ENCODE peak calls at places on chromosomes 16 and 17, in six cellular contexts. N, Y, X, H, E and A are unnamed samples.

GRCh38 chr16:86984975-86985655 is 332.1 kb downstream of the C16orf95 start:
- DNase-seq in N (no peak), Y (no peak), X (no peak), H (peak; percentile 46), E (no peak), A (no peak)

GRCh38 chr17:17723354-17724261 is 42.4 kb downstream of the RAI1 start:
- DNase-seq in N (peak; percentile 61), Y (no peak), X (no peak), H (peak; percentile 92), E (peak; percentile 92), A (peak; percentile 89)

GRCh38 chr17:53032861-53033271 is 789.9 kb upstream of the KIF2B start:
- DNase-seq in N (peak; percentile 88), Y (peak; percentile 53), X (peak; percentile 50), H (peak; percentile 2), E (peak; percentile 12), A (peak; percentile 5)

GRCh38 chr17:75418523-75419050 is 13.1 kb upstream of the GRB2 start:
- DNase-seq in N (no peak), Y (no peak), X (no peak), H (no peak), E (no peak), A (no peak)

GRCh38 chr17:29642171-29642611 is 19.5 kb upstream of the CORO6 start:
- DNase-seq in N (peak; percentile 43), Y (no peak), X (no peak), H (no peak), E (no peak), A (no peak)

GRCh38 chr17:2854662-2855061 is 58.4 kb downstream of the RAP1GAP2 start:
- DNase-seq in N (no peak), Y (no peak), X (peak; percentile 11), H (peak; percentile 11), E (no peak), A (no peak)

GRCh38 chr16:4460936-4461249 is 13.5 kb downstream of the NMRAL1 start:
- DNase-seq in N (no peak), Y (no peak), X (no peak), H (no peak), E (no peak), A (no peak)

GRCh38 chr17:39736319-39737165 is 1.2 kb upstream of the GRB7 start:
- DNase-seq in N (no peak), Y (no peak), X (peak; percentile 17), H (no peak), E (no peak), A (no peak)

GRCh38 chr16:23962001-23962400 is 126.2 kb downstream of the PRKCB start:
- DNase-seq in N (no peak), Y (no peak), X (no peak), H (no peak), E (no peak), A (no peak)

GRCh38 chr17:55433629-55434422 is 12.2 kb upstream of the MMD start:
- DNase-seq in N (peak; percentile 53), Y (no peak), X (peak; percentile 93), H (peak; percentile 93), E (peak; percentile 87), A (peak; percentile 85)

GRCh38 chr16:22353188-22353919 is 21.1 kb downstream of the CDR2 start:
- DNase-seq in N (peak; percentile 28), Y (no peak), X (peak; percentile 66), H (peak; percentile 86), E (peak; percentile 97), A (peak; percentile 97)

GRCh38 chr16:26599786-26600107 is 467.0 kb upstream of the C16orf82 start:
- DNase-seq in N (no peak), Y (no peak), X (no peak), H (no peak), E (no peak), A (no peak)

GRCh38 chr16:75043175-75043937 is 44.5 kb downstream of the ZNRF1 start:
- DNase-seq in N (peak; percentile 86), Y (no peak), X (no peak), H (no peak), E (peak; percentile 50), A (peak; percentile 49)

GRCh38 chr17:64180089-64180488 is 50.1 kb upstream of the ERN1 start:
- DNase-seq in N (peak; percentile 88), Y (no peak), X (no peak), H (peak; percentile 63), E (no peak), A (no peak)

GRCh38 chr16:67571464-67571863 is 9.1 kb downstream of the CTCF start:
- DNase-seq in N (no peak), Y (no peak), X (no peak), H (peak; percentile 37), E (peak; percentile 54), A (peak; percentile 52)

GRCh38 chr16:4945560-4946502 is 8.9 kb upstream of the PPL start:
- DNase-seq in N (no peak), Y (no peak), X (peak; percentile 75), H (peak; percentile 63), E (no peak), A (no peak)

GRCh38 chr17:48809182-48809581 is 7.8 kb downstream of the TTLL6 start:
- DNase-seq in N (no peak), Y (no peak), X (no peak), H (no peak), E (no peak), A (no peak)
- H3K4me2 ChIP-seq in N (no peak overlapping the region), Y (no peak overlapping the region), X (no peak overlapping the region), H (no peak overlapping the region), E (no peak overlapping the region), A (no peak overlapping the region)

GRCh38 chr17:50270430-50271172 is 3.7 kb upstream of the TMEM92 start:
- DNase-seq in N (no peak), Y (no peak), X (no peak), H (peak; percentile 81), E (peak; percentile 81), A (peak; percentile 68)

GRCh38 chr17:50268040-50268439 is 6.2 kb upstream of the TMEM92 start:
- DNase-seq in N (no peak), Y (no peak), X (no peak), H (no peak), E (no peak), A (no peak)

GRCh38 chr17:50269477-50270429 is 4.5 kb upstream of the TMEM92 start:
- DNase-seq in N (peak; percentile 51), Y (peak; percentile 58), X (peak; percentile 41), H (peak; percentile 88), E (peak; percentile 69), A (peak; percentile 51)

GRCh38 chr17:50267074-50267841 is 7.0 kb upstream of the TMEM92 start:
- DNase-seq in N (no peak), Y (no peak), X (no peak), H (peak; percentile 78), E (no peak), A (no peak)

GRCh38 chr17:50268632-50269287 is 5.5 kb upstream of the TMEM92 start:
- DNase-seq in N (peak; percentile 49), Y (no peak), X (no peak), H (no peak), E (no peak), A (no peak)
- H3K9ac ChIP-seq in N (no peak overlapping the region), Y (no peak overlapping the region), X (no peak overlapping the region), H (no peak overlapping the region), E (no peak overlapping the region), A (peak overlapping the region; percentile 20)

GRCh38 chr16:85853641-85854545 is 45.1 kb upstream of the IRF8 start:
- DNase-seq in N (no peak), Y (no peak), X (no peak), H (no peak), E (no peak), A (no peak)

GRCh38 chr16:85857406-85857805 is 41.6 kb upstream of the IRF8 start:
- DNase-seq in N (no peak), Y (no peak), X (no peak), H (no peak), E (no peak), A (no peak)

GRCh38 chr16:85854935-85855334 is 44.0 kb upstream of the IRF8 start:
- DNase-seq in N (no peak), Y (no peak), X (no peak), H (no peak), E (no peak), A (no peak)

GRCh38 chr16:85856585-85856984 is 42.4 kb upstream of the IRF8 start:
- DNase-seq in N (no peak), Y (no peak), X (no peak), H (no peak), E (no peak), A (no peak)

DNA sequence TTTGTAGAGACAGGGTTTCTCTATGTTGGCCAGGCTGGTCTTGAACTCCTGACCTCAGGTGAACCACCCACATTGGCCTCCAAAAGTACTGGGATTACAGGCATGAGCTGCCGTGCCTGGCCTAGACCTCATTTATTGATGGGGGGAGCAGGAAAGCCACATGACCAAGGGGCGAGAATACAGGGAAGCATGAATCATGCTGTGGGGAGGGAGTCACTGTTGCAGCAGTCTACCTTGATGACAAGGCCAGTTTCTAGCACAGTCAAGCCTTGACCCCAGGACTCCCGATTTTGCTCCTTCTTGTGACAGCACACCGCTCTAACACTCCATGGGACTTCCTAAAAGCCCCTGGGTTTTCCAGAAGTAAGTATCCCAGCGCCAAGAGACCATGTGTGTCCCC is 42.9 kb upstream of the IRF8 start:
- DNase-seq in N (no peak), Y (no peak), X (no peak), H (no peak), E (no peak), A (no peak)
- H3K4me2 ChIP-seq in N (no peak overlapping the region), Y (no peak overlapping the region), X (no peak overlapping the region), H (no peak overlapping the region), E (no peak overlapping the region), A (no peak overlapping the region)

DNA sequence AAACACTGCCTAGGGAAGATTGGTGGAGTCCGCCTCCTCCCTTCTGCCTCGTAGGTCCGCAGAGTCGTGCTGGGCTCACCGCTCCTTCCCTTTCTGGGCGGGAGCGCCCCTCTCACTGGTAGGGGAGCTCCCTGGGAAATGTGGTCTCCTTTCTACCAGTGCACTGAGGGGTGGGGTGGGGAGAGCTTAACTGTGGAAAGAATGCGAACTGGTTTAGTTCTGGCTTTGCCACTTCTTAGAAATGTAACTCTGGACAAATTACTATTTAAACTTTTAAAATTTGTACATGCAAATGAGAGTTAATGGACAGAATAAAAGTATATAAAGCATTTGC is 105.7 kb downstream of the RPTOR start:
- DNase-seq in N (no peak), Y (no peak), X (no peak), H (no peak), E (no peak), A (no peak)
- H3K9ac ChIP-seq in N (no peak overlapping the region), Y (no peak overlapping the region), X (peak overlapping the region; percentile 25), H (peak overlapping the region; percentile 64), E (no peak overlapping the region), A (no peak overlapping the region)

GRCh38 chr16:29993903-29994612 is 1.4 kb downstream of the HIRIP3 start:
- DNase-seq in N (no peak), Y (no peak), X (no peak), H (no peak), E (no peak), A (no peak)
- H3K4me2 ChIP-seq in N (no peak overlapping the region), Y (no peak overlapping the region), X (peak overlapping the region; percentile 86), H (peak overlapping the region; percentile 89), E (peak overlapping the region; percentile 93), A (peak overlapping the region; percentile 86)

GRCh38 chr17:82101301-82101715 is 3.3 kb upstream of the FASN start:
- DNase-seq in N (no peak), Y (no peak), X (no peak), H (no peak), E (no peak), A (no peak)

GRCh38 chr17:82098939-82099765 is 1.1 kb upstream of the FASN start:
- DNase-seq in N (no peak), Y (no peak), X (no peak), H (no peak), E (no peak), A (no peak)

GRCh38 chr17:82098169-82098938 is at the start of gene FASN:
- DNase-seq in N (peak; percentile 93), Y (peak; percentile 95), X (peak; percentile 93), H (peak; percentile 98), E (peak; percentile 92), A (peak; percentile 85)

GRCh38 chr17:82101767-82102679 is 4.0 kb upstream of the FASN start:
- DNase-seq in N (no peak), Y (no peak), X (no peak), H (no peak), E (no peak), A (no peak)

GRCh38 chr17:82100502-82101298 is 2.7 kb upstream of the FASN start:
- DNase-seq in N (no peak), Y (no peak), X (no peak), H (no peak), E (no peak), A (no peak)
- H3K9ac ChIP-seq in N (no peak overlapping the region), Y (no peak overlapping the region), X (no peak overlapping the region), H (no peak overlapping the region), E (no peak overlapping the region), A (no peak overlapping the region)